ENCODE peak calls at places on chromosome 11, in eight cellular contexts. P is brain microvascular endothelial cell; D is heart left ventricle; N is dorsolateral prefrontal cortex; B is neural progenitor cell; O is uterus; G is CD8-positive, alpha-beta T cell; W is PC-9. X is an unnamed sample.

GRCh38 chr11:3666023-3666530 is 5.1 kb downstream of the CHRNA10 start:
- DNase-seq in D (no peak), P (no peak), O (no peak), B (no peak), W (no peak), N (no peak), G (no peak), X (no peak)

GRCh38 chr11:130165601-130166456 is 6.2 kb downstream of the ST14 start:
- DNase-seq in G (no peak), B (no peak), D (no peak), N (no peak), O (no peak), W (no peak), P (no peak), X (no peak)

GRCh38 chr11:44877908-44878459 is 72.7 kb downstream of the TP53I11 start:
- DNase-seq in W (no peak), O (peak), N (no peak), D (no peak), P (no peak), B (peak), G (no peak), X (no peak)

GRCh38 chr11:111046291-111046690 is 199.2 kb upstream of the POU2AF2 start:
- DNase-seq in G (no peak), W (no peak), O (no peak), B (no peak), P (peak), N (no peak), D (no peak), X (no peak)

GRCh38 chr11:86408845-86409244 is 34.2 kb downstream of the CCDC81 start:
- DNase-seq in W (no peak), P (no peak), O (no peak), B (no peak), G (no peak), D (no peak), N (no peak), X (no peak)

GRCh38 chr11:39174965-39175364 is 2284.5 kb downstream of the LRRC4C start:
- DNase-seq in P (no peak), N (no peak), D (no peak), G (no peak), W (no peak), O (no peak), B (no peak), X (no peak)

GRCh38 chr11:30683176-30683575 is 97.0 kb upstream of the MPPED2 start:
- DNase-seq in D (no peak), W (no peak), N (no peak), O (no peak), G (no peak), P (no peak), B (no peak), X (no peak)

GRCh38 chr11:27362749-27363575 is at the start of gene CCDC34:
- DNase-seq in W (peak), P (peak), G (peak), B (peak), O (peak), N (peak), D (peak), X (peak)

GRCh38 chr11:70948416-70948815 is 304.0 kb downstream of the SHANK2 start:
- DNase-seq in P (no peak), N (no peak), W (no peak), D (no peak), G (no peak), B (no peak), O (no peak), X (no peak)

GRCh38 chr11:31240340-31240904 is 129.1 kb downstream of the DCDC1 start:
- DNase-seq in B (peak), P (peak), G (no peak), W (peak), D (no peak), O (no peak), N (no peak), X (no peak)

GRCh38 chr11:5508605-5509004 is 1.2 kb downstream of the UBQLN3 start:
- DNase-seq in B (no peak), O (no peak), D (no peak), P (no peak), N (no peak), G (no peak), W (no peak), X (no peak)

GRCh38 chr11:111967651-111968050 is 30.5 kb downstream of the DIXDC1 start:
- DNase-seq in P (no peak), O (no peak), G (no peak), W (no peak), N (no peak), B (no peak), D (no peak), X (no peak)

GRCh38 chr11:46012185-46012584 is 89.7 kb downstream of the LARGE2 start:
- DNase-seq in N (no peak), P (no peak), W (no peak), D (no peak), G (no peak), O (no peak), B (peak), X (no peak)

GRCh38 chr11:63337070-63337469 is 32.5 kb upstream of the SLC22A9 start:
- DNase-seq in D (no peak), O (no peak), N (no peak), W (no peak), P (no peak), G (no peak), B (no peak), X (no peak)

GRCh38 chr11:46239801-46240061 is 37.7 kb upstream of the CREB3L1 start:
- DNase-seq in D (no peak), B (no peak), O (no peak), W (no peak), N (no peak), P (no peak), G (no peak), X (no peak)

GRCh38 chr11:117625237-117625636 is 171.8 kb downstream of the DSCAML1 start:
- DNase-seq in G (no peak), N (no peak), B (no peak), D (no peak), O (no peak), W (no peak), P (no peak), X (no peak)

GRCh38 chr11:831132-831864 is 1.5 kb upstream of the CD151 start:
- DNase-seq in N (no peak), W (no peak), P (no peak), D (no peak), O (no peak), G (no peak), B (peak), X (no peak)

GRCh38 chr11:64744544-64745218 is 739 bp upstream of the RASGRP2 start:
- DNase-seq in P (no peak), N (no peak), D (no peak), G (peak), B (peak), W (no peak), O (peak), X (no peak)

GRCh38 chr11:65116370-65117205 is 913 bp downstream of the ZNHIT2 start:
- DNase-seq in W (peak), N (no peak), D (no peak), G (peak), P (no peak), O (peak), B (peak), X (no peak)

GRCh38 chr11:2463766-2464277 is 19.0 kb downstream of the KCNQ1 start:
- DNase-seq in D (no peak), O (no peak), P (no peak), W (no peak), N (peak), G (no peak), B (no peak), X (no peak)

GRCh38 chr11:109853156-109853776 is 239.9 kb upstream of the ZC3H12C start:
- DNase-seq in B (peak), D (no peak), W (peak), G (no peak), P (peak), N (no peak), O (no peak), X (no peak)

GRCh38 chr11:87368151-87368550 is 330.4 kb downstream of the TMEM135 start:
- DNase-seq in W (no peak), N (no peak), B (no peak), P (no peak), D (no peak), G (no peak), O (no peak), X (no peak)

DNA sequence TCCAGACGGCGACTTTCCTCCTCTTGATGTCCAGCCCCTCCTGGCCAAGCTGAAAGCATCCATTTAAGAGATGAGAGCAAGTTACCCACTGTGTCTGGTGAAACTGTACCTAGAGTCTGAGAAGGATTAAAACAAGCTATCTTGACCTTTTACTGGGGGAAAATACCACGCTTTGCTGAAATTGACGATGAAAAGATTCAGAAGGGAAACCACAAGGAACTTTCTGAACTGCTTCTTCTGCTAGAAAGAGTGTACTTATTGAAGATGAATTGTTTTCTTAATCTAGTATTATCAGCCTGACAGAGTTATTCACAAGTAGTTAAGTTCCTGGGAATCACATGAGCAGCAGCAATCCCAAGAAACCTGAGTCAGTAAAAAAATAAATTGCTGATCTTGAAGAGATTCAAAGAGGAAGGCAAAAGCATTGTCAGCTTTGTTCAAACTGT is 13.1 kb upstream of the MS4A6A start:
- DNase-seq in G (no peak), D (no peak), P (no peak), N (no peak), B (no peak), W (no peak), O (no peak), X (no peak)
- H3K27ac ChIP-seq in G (no peak), D (peak), P (no peak), N (no peak), B (no peak), W (no peak), O (no peak), X (no peak)

GRCh38 chr11:6738590-6738989 is 33.2 kb downstream of the OR2AG2 start:
- DNase-seq in N (no peak), G (no peak), D (no peak), O (no peak), B (no peak), P (no peak), W (no peak), X (no peak)

GRCh38 chr11:6745465-6746015 is 26.2 kb downstream of the OR2AG2 start:
- DNase-seq in P (no peak), O (no peak), B (no peak), G (no peak), N (no peak), D (no peak), W (no peak), X (no peak)

GRCh38 chr11:6745018-6745417 is 26.8 kb downstream of the OR2AG2 start:
- DNase-seq in G (no peak), W (no peak), O (no peak), D (no peak), P (no peak), B (no peak), N (no peak), X (no peak)

GRCh38 chr11:6746086-6746618 is 25.6 kb downstream of the OR2AG2 start:
- DNase-seq in W (no peak), B (no peak), P (no peak), O (no peak), D (no peak), G (peak), N (no peak), X (no peak)

GRCh38 chr11:6742260-6742659 is 29.5 kb downstream of the OR2AG2 start:
- DNase-seq in D (no peak), O (no peak), P (no peak), W (no peak), B (no peak), G (no peak), N (no peak), X (no peak)
- H3K4me3 ChIP-seq in D (no peak), O (no peak), P (no peak), W (no peak), B (no peak), G (peak), N (no peak), X (no peak)

GRCh38 chr11:107651672-107652071 is 60.2 kb downstream of the SLN start:
- DNase-seq in B (peak), D (no peak), O (no peak), N (no peak), W (no peak), P (no peak), G (no peak), X (no peak)
- TF ChIP-seq CTCF in B (peak), D (no peak), O (no peak), N (no peak), W (no peak), P (peak), G (no peak), X (no peak)

GRCh38 chr11:104997288-104997687 is 25.7 kb downstream of the CASP5 start:
- DNase-seq in G (no peak), W (no peak), D (no peak), B (no peak), O (no peak), P (no peak), N (no peak), X (no peak)
- H3K27ac ChIP-seq in G (no peak), W (no peak), D (no peak), B (no peak), O (no peak), P (no peak), N (no peak), X (no peak)